ENCODE peak calls at places on chromosomes 2 and 18, in four cellular contexts. L is HepG2, I is H1, P is GM12878. Q is an unnamed sample. For H3K4me1, the result is how much of the 10 kb centered on the place peaks cover.

GRCh38 chr2:55616509-55617159 is 788 bp downstream of the PPP4R3B start:
- DNase-seq in P (no peak), I (no peak), L (peak), Q (peak)

GRCh38 chr2:76154981-76155380 is 444.3 kb upstream of the GCFC2 start:
- DNase-seq in P (no peak), L (no peak), I (no peak), Q (no peak)

GRCh38 chr2:147843421-147843863 is 1.4 kb upstream of the ACVR2A start:
- DNase-seq in I (no peak), P (no peak), L (no peak), Q (peak)

GRCh38 chr2:231883468-231883881 is 42.7 kb downstream of the NPPC start:
- DNase-seq in L (no peak), I (no peak), P (no peak), Q (no peak)

GRCh38 chr2:109186656-109187250 is 57.7 kb downstream of the SH3RF3 start:
- DNase-seq in L (no peak), I (no peak), P (no peak), Q (no peak)

GRCh38 chr2:222825031-222825430 is 35.8 kb upstream of the ACSL3 start:
- DNase-seq in P (no peak), I (no peak), L (no peak), Q (no peak)

GRCh38 chr2:241941691-241942301 is 72.3 kb downstream of the RTP5 start:
- DNase-seq in P (no peak), L (no peak), I (no peak), Q (no peak)

GRCh38 chr2:67886423-67886822 is 176.4 kb downstream of the C1D start:
- DNase-seq in I (no peak), P (no peak), L (no peak), Q (no peak)

GRCh38 chr18:39909706-39910105 is 2045.3 kb upstream of the PIK3C3 start:
- DNase-seq in P (no peak), I (no peak), L (no peak), Q (no peak)

GRCh38 chr18:39326772-39327171 is 1761.2 kb upstream of the CELF4 start:
- DNase-seq in P (no peak), I (no peak), L (no peak), Q (no peak)

GRCh38 chr2:111142101-111142500 is 21.4 kb downstream of the BCL2L11 start:
- DNase-seq in P (no peak), L (no peak), I (no peak), Q (no peak)

GRCh38 chr2:111140815-111141214 is 20.1 kb downstream of the BCL2L11 start:
- DNase-seq in P (no peak), L (no peak), I (no peak), Q (no peak)

GRCh38 chr2:111135910-111136297 is 15.2 kb downstream of the BCL2L11 start:
- DNase-seq in P (no peak), I (peak), L (peak), Q (no peak)

GRCh38 chr2:111139637-111140317 is 19.1 kb downstream of the BCL2L11 start:
- DNase-seq in I (no peak), L (no peak), P (no peak), Q (no peak)

GRCh38 chr2:111138834-111139233 is 18.1 kb downstream of the BCL2L11 start:
- DNase-seq in I (no peak), L (no peak), P (no peak), Q (no peak)
- H3K4me1 ChIP-seq in I (under half), L (under half), P (under half), Q (under half)

DNA sequence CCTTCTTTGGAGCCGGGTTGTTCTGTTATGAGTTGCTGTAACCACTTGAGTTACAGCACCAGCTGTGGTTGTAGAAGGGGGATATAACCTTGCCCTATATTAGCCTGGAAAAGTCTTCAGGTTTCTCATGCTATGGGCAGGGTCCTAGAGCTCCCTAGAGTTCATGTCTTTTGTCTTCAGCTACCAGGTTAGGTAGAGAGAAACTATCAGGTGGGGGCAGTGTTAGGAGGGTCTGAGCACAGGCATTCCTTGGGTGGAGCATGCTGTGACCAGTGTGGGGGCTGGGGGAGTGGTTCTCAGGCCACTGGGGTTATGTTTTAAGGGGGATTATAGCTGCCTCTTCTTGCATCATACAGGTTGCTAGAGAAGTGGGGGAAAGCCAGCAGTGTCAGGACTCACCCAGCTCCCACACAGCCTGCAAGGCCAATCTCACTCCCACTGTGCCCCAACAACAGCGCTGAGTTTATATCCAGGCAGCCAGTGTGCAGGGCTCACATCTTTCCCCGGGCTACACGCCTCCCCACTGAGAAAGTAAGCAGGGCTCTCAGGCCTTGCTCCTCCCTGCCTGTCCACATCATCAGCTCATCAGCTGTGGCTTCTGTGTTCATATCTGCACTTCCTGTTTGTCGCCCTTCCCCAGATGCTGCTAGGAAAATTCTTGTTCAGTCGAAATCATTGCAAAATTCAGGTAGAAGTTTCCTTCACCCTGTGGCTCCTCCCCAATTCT is 133.8 kb upstream of the NRXN1 start:
- DNase-seq in P (no peak), I (no peak), L (no peak), Q (no peak)
- TF ChIP-seq SUZ12 in P (no peak), I (no peak), L (no peak), Q (no peak)

DNA sequence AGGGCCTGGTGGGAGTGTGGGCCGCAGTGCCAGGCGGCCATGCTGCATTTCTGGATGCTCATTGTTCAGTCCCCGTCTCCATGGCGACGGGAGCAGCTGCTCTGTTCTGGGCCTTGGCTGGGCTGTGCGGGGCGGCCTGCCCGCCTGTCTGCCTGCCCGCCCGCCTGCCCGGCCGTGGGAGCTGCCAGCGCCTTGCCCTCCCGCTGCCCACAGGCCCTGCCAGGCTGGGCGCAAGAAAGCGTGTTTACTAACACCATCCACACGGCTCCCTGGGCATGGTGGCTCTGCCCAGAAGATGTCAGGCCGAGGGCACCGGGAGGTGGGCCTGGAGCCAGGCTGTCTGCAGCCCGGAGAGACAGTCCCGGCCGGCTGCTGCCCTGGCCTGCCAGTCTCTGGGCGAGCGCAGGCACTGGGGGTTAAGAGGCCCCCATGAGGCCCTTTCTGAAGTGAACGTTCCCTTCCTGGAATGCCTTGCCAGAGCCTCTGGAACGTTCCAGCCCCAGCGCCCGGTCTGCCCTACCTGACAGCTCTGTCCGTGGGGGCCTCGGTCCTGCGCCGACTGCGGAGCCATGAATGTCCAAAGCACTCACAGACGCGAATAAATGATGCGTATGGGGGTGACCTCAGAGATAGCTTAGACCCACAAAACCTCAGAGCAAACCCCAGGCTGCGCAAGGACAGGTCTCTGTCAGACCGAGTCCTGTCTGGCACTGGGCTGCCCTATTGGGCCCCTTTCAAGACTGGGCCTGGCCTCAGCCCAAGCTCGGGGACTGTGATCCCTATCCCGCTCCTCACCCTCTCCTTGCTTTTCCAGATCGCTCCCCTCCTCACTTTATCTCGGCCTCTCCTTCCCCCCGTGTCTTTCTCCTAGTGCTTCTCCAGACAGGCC is 44.3 kb downstream of the MYCN start:
- DNase-seq in I (peak), P (no peak), L (no peak), Q (no peak)
- H3K4me1 ChIP-seq in I (under half), P (under half), L (under half), Q (under half)

GRCh38 chr18:44552706-44553105 is 128.0 kb upstream of the SETBP1 start:
- DNase-seq in P (no peak), L (no peak), I (no peak), Q (peak)
- TF ChIP-seq SUZ12 in P (no peak), L (no peak), I (no peak), Q (no peak)

Q was measured in NT2/D1.